ENCODE peak calls at places on chromosomes 7 and 10, in five cellular contexts. B is body of pancreas, V is BJ, U is esophagus squamous epithelium, G is left ventricle myocardium inferior. R is an unnamed sample. For H3K36me3, the result is how much of the 10 kb centered on the place peaks cover.

GRCh38 chr7:151722533-151722932 is 154.4 kb downstream of the PRKAG2 start:
- DNase-seq in B (no peak), V (no peak), U (no peak), G (peak), R (no peak)

GRCh38 chr7:66626236-66626957 is 2.3 kb upstream of the KCTD7 start:
- DNase-seq in B (no peak), V (no peak), U (no peak), G (no peak), R (no peak)

GRCh38 chr10:133159950-133160812 is at the start of gene KNDC1:
- DNase-seq in B (no peak), V (no peak), U (no peak), G (no peak), R (peak)

GRCh38 chr7:984361-985126 is 1.6 kb downstream of the CYP2W1 start:
- DNase-seq in B (no peak), V (no peak), U (no peak), G (no peak), R (no peak)

GRCh38 chr7:98976396-98977185 is 98.3 kb downstream of the TRRAP start:
- DNase-seq in B (no peak), V (no peak), U (no peak), G (no peak), R (no peak)

GRCh38 chr7:92737706-92738105 is 98.7 kb downstream of the CDK6 start:
- DNase-seq in B (no peak), V (peak), U (no peak), G (no peak), R (no peak)

GRCh38 chr10:48543445-48543844 is 61.4 kb downstream of the ARHGAP22 start:
- DNase-seq in B (no peak), V (no peak), U (no peak), G (no peak), R (no peak)

GRCh38 chr7:98163704-98164478 is 47.3 kb upstream of the BHLHA15 start:
- DNase-seq in B (no peak), V (peak), U (no peak), G (no peak), R (peak)

GRCh38 chr7:152050547-152050971 is 25.1 kb downstream of the GALNT11 start:
- DNase-seq in B (no peak), V (no peak), U (no peak), G (no peak), R (no peak)

GRCh38 chr7:135369405-135369804 is 135.8 kb downstream of the STRA8 start:
- DNase-seq in B (no peak), V (no peak), U (no peak), G (no peak), R (no peak)

GRCh38 chr10:71582019-71582418 is 137.6 kb downstream of the C10orf105 start:
- DNase-seq in B (no peak), V (no peak), U (no peak), G (no peak), R (peak)

GRCh38 chr7:69105981-69106380 is 492.3 kb upstream of the AUTS2 start:
- DNase-seq in B (no peak), V (no peak), U (no peak), G (no peak), R (no peak)

GRCh38 chr7:134932707-134933370 is 53.5 kb upstream of the AGBL3 start:
- DNase-seq in B (no peak), V (no peak), U (no peak), G (peak), R (no peak)

GRCh38 chr7:95794917-95795515 is 22.7 kb downstream of the DYNC1I1 start:
- DNase-seq in B (no peak), V (no peak), U (no peak), G (no peak), R (peak)

GRCh38 chr10:133160813-133161471 is 923 bp downstream of the KNDC1 start:
- DNase-seq in B (no peak), V (no peak), U (no peak), G (no peak), R (no peak)

GRCh38 chr10:69278446-69278963 is at the start of gene HK1:
- DNase-seq in B (peak), V (no peak), U (no peak), G (no peak), R (no peak)

GRCh38 chr7:47087866-47088265 is 494.0 kb downstream of the TNS3 start:
- DNase-seq in B (no peak), V (no peak), U (no peak), G (no peak), R (no peak)

GRCh38 chr10:61779950-61780659 is 117.4 kb downstream of the CABCOCO1 start:
- DNase-seq in B (no peak), V (peak), U (no peak), G (no peak), R (peak)

GRCh38 chr10:6173203-6173602 is 29.5 kb upstream of the PFKFB3 start:
- DNase-seq in B (peak), V (no peak), U (no peak), G (no peak), R (no peak)

GRCh38 chr10:69316313-69317059 is 38.2 kb downstream of the HK1 start:
- DNase-seq in B (no peak), V (no peak), U (no peak), G (no peak), R (peak)

GRCh38 chr7:128886391-128887168 is 23.9 kb downstream of the ATP6V1F start:
- DNase-seq in B (no peak), V (no peak), U (no peak), G (no peak), R (no peak)

GRCh38 chr7:130733866-130734524 is at the start of gene KLF14:
- DNase-seq in B (peak), V (no peak), U (no peak), G (peak), R (peak)

GRCh38 chr10:102426803-102427287 is 5.5 kb downstream of the CUEDC2 start:
- DNase-seq in B (no peak), V (no peak), U (no peak), G (no peak), R (no peak)

GRCh38 chr10:115903845-115904244 is 369.2 kb downstream of the GFRA1 start:
- DNase-seq in B (no peak), V (no peak), U (no peak), G (no peak), R (no peak)

GRCh38 chr7:80146561-80146960 is 11.9 kb downstream of the GNAI1 start:
- DNase-seq in B (no peak), V (no peak), U (no peak), G (no peak), R (no peak)

DNA sequence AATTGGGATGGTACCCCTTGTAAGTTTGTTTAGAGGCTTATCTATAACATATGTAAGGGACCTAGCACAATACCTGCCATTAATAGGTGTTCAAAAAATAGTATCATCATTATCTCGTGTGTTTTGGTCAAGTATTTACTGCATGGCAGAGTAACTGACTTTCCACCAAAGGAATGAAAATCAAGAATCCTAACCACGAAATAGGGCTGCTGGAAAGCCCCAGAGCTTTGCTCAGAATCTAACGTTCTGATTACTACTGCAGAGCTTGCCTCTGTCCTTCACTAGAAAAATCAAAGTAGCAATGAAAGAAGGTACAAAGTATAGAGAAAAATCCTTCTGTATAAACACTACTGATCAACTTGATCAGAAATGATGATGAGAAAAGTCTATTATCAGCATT is 34.9 kb downstream of the DCLRE1C start:
- DNase-seq in B (no peak), V (no peak), U (no peak), G (no peak), R (no peak)
- H3K36me3 ChIP-seq in B (under half), V (under half), U (under half), G (half or more), R (under half)

GRCh38 chr10:89633484-89633883 is 11.6 kb downstream of the PANK1 start:
- DNase-seq in B (no peak), V (peak), U (no peak), G (no peak), R (peak)

GRCh38 chr10:89640242-89640641 is 4.8 kb downstream of the PANK1 start:
- DNase-seq in B (no peak), V (no peak), U (no peak), G (no peak), R (peak)

GRCh38 chr10:89642193-89642592 is 2.8 kb downstream of the PANK1 start:
- DNase-seq in B (no peak), V (no peak), U (no peak), G (no peak), R (no peak)

GRCh38 chr10:89632824-89633223 is 12.2 kb downstream of the PANK1 start:
- DNase-seq in B (no peak), V (no peak), U (no peak), G (no peak), R (no peak)

DNA sequence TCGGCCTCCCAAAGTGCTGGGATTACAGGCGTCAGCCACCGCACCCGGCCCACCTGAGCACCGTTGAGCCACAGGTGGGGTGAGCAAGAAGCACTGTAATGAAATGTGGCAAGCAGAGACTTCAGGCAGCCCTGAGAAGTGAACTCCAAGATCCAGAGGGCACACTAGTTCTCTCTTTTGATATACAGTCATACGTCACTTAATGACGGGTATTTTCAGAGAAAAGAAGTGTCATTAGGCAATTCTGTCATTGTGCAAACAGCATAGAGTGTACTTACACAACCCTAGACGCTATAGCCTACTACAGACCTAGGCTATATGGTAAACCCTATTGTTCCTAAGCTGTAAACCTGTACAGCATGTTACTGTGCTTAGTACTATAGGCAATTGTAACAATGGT is 7.9 kb downstream of the PANK1 start:
- DNase-seq in B (no peak), V (no peak), U (no peak), G (no peak), R (no peak)
- H3K36me3 ChIP-seq in B (under half), V (under half), U (under half), G (under half), R (under half)

GRCh38 chr7:102107474-102108104 is 179.1 kb upstream of the SH2B2 start:
- DNase-seq in B (no peak), V (no peak), U (no peak), G (no peak), R (no peak)
- H3K36me3 ChIP-seq in B (under half), V (under half), U (under half), G (half or more), R (under half)

DNA sequence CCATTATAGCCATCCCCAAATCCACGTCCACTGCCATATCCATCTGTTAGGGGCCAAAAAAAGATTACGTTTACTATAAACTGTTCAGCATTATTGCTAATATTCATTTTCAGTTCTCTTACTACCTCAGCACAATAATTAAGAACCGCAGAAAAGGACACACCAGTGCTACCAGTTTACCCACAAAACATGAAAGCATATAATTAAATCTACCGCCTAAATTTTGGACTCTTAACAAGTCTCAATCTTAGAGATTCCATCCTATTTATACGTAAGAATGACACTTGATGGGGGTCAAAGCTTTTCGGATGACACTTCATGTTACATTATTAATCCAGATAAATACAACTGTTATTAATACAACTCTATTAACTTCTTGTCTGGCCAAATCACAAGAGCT is 4.7 kb downstream of the HNRNPA2B1 start:
- DNase-seq in B (no peak), V (no peak), U (no peak), G (no peak), R (no peak)
- H3K36me3 ChIP-seq in B (under half), V (under half), U (under half), G (half or more), R (under half)

GRCh38 chr10:92463582-92463981 is 110.3 kb downstream of the IDE start:
- DNase-seq in B (no peak), V (no peak), U (no peak), G (no peak), R (no peak)
- H3K36me3 ChIP-seq in B (under half), V (under half), U (under half), G (half or more), R (under half)

GRCh38 chr10:131137223-131137622 is 174.3 kb downstream of the TCERG1L start:
- DNase-seq in B (no peak), V (no peak), U (no peak), G (no peak), R (no peak)

GRCh38 chr10:131134001-131134576 is 177.4 kb downstream of the TCERG1L start:
- DNase-seq in B (no peak), V (no peak), U (no peak), G (no peak), R (no peak)

GRCh38 chr10:131135716-131136115 is 175.8 kb downstream of the TCERG1L start:
- DNase-seq in B (no peak), V (no peak), U (no peak), G (no peak), R (no peak)

GRCh38 chr10:131132681-131133080 is 178.8 kb downstream of the TCERG1L start:
- DNase-seq in B (no peak), V (no peak), U (no peak), G (no peak), R (no peak)

GRCh38 chr10:131134651-131135050 is 176.9 kb downstream of the TCERG1L start:
- DNase-seq in B (no peak), V (no peak), U (no peak), G (no peak), R (no peak)
- H3K36me3 ChIP-seq in B (under half), V (under half), U (under half), G (under half), R (under half)

GRCh38 chr10:114470956-114471905 is 66.9 kb upstream of the AFAP1L2 start:
- DNase-seq in B (peak), V (no peak), U (no peak), G (peak), R (peak)

GRCh38 chr10:114474989-114475388 is 70.7 kb upstream of the AFAP1L2 start:
- DNase-seq in B (no peak), V (no peak), U (no peak), G (no peak), R (no peak)

GRCh38 chr10:114473776-114474175 is 69.5 kb upstream of the AFAP1L2 start:
- DNase-seq in B (no peak), V (no peak), U (no peak), G (no peak), R (peak)

GRCh38 chr10:114471906-114472873 is 67.9 kb upstream of the AFAP1L2 start:
- DNase-seq in B (peak), V (no peak), U (no peak), G (no peak), R (peak)

DNA sequence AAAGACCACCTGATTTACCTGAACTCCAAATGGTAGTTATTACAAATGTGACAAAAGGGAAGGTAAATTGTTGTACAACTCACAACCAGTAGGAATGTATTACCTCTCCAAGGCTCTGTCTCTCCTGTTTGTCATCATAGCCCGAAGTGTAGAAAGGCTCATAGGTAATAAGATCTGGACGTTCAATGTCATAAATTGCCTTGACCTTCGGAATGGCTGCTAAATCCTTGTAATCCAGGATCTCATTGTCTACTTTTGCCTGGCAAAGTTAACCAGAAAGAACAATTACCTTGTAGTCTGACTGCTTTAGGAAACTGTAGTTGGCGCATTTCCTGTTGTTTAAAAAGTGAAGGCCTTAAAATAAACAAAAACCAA is 68.6 kb upstream of the AFAP1L2 start:
- DNase-seq in B (no peak), V (no peak), U (no peak), G (no peak), R (no peak)
- H3K36me3 ChIP-seq in B (under half), V (under half), U (under half), G (under half), R (under half)

GRCh38 chr10:96667401-96667800 is 52.9 kb downstream of the PIK3AP1 start:
- DNase-seq in B (no peak), V (no peak), U (no peak), G (no peak), R (no peak)
- H3K36me3 ChIP-seq in B (under half), V (under half), U (under half), G (under half), R (under half)

GRCh38 chr7:5708271-5708670 is 73.2 kb downstream of the RNF216 start:
- DNase-seq in B (no peak), V (no peak), U (no peak), G (no peak), R (no peak)
- H3K36me3 ChIP-seq in B (under half), V (under half), U (under half), G (half or more), R (under half)

R was measured in hepatocyte.